ENCODE peak calls at places on chromosome 14, in five cellular contexts. One of them, this sample, is unnamed.

GRCh38 chr14:79511146-79511545 is 700.2 kb downstream of the DIO2 start:
- DNase-seq in left cardiac atrium: no peak
- DNase-seq in HS-5: no peak
- DNase-seq in stimulated activated CD4-positive, alpha-beta T cell treated with anti-CD3 and anti-CD28 coated beads, Interleukin-4, amount 100 ng/mL, for 48 hours: no peak
- DNase-seq in activated CD4-positive, CD25-positive, alpha-beta regulatory T cell treated with anti-CD3 and anti-CD28 coated beads, Interleukin-2, amount 50 U/mL, for 72 hours: no peak
- DNase-seq in this sample: no peak

GRCh38 chr14:80477388-80478160 is 266.3 kb upstream of the DIO2 start:
- DNase-seq in left cardiac atrium: no peak
- DNase-seq in HS-5: no peak
- DNase-seq in stimulated activated CD4-positive, alpha-beta T cell treated with anti-CD3 and anti-CD28 coated beads, Interleukin-4, amount 100 ng/mL, for 48 hours: no peak
- DNase-seq in activated CD4-positive, CD25-positive, alpha-beta regulatory T cell treated with anti-CD3 and anti-CD28 coated beads, Interleukin-2, amount 50 U/mL, for 72 hours: no peak
- DNase-seq in this sample: no peak

GRCh38 chr14:56322531-56322930 is 204.3 kb downstream of the PELI2 start:
- DNase-seq in left cardiac atrium: no peak
- DNase-seq in HS-5: no peak
- DNase-seq in stimulated activated CD4-positive, alpha-beta T cell treated with anti-CD3 and anti-CD28 coated beads, Interleukin-4, amount 100 ng/mL, for 48 hours: no peak
- DNase-seq in activated CD4-positive, CD25-positive, alpha-beta regulatory T cell treated with anti-CD3 and anti-CD28 coated beads, Interleukin-2, amount 50 U/mL, for 72 hours: no peak
- DNase-seq in this sample: no peak

GRCh38 chr14:64184103-64184729 is 110.0 kb downstream of the ESR2 start:
- DNase-seq in left cardiac atrium: no peak
- DNase-seq in HS-5: no peak
- DNase-seq in stimulated activated CD4-positive, alpha-beta T cell treated with anti-CD3 and anti-CD28 coated beads, Interleukin-4, amount 100 ng/mL, for 48 hours: no peak
- DNase-seq in activated CD4-positive, CD25-positive, alpha-beta regulatory T cell treated with anti-CD3 and anti-CD28 coated beads, Interleukin-2, amount 50 U/mL, for 72 hours: no peak
- DNase-seq in this sample: no peak

GRCh38 chr14:56046546-56046945 is 71.7 kb upstream of the PELI2 start:
- DNase-seq in left cardiac atrium: no peak
- DNase-seq in HS-5: no peak
- DNase-seq in stimulated activated CD4-positive, alpha-beta T cell treated with anti-CD3 and anti-CD28 coated beads, Interleukin-4, amount 100 ng/mL, for 48 hours: no peak
- DNase-seq in activated CD4-positive, CD25-positive, alpha-beta regulatory T cell treated with anti-CD3 and anti-CD28 coated beads, Interleukin-2, amount 50 U/mL, for 72 hours: no peak
- DNase-seq in this sample: no peak

GRCh38 chr14:64220466-64220865 is 73.7 kb downstream of the ESR2 start:
- DNase-seq in left cardiac atrium: peak
- DNase-seq in HS-5: no peak
- DNase-seq in stimulated activated CD4-positive, alpha-beta T cell treated with anti-CD3 and anti-CD28 coated beads, Interleukin-4, amount 100 ng/mL, for 48 hours: no peak
- DNase-seq in activated CD4-positive, CD25-positive, alpha-beta regulatory T cell treated with anti-CD3 and anti-CD28 coated beads, Interleukin-2, amount 50 U/mL, for 72 hours: no peak
- DNase-seq in this sample: no peak

GRCh38 chr14:53619625-53620324 is 336.9 kb downstream of the BMP4 start:
- DNase-seq in left cardiac atrium: no peak
- DNase-seq in HS-5: no peak
- DNase-seq in stimulated activated CD4-positive, alpha-beta T cell treated with anti-CD3 and anti-CD28 coated beads, Interleukin-4, amount 100 ng/mL, for 48 hours: no peak
- DNase-seq in activated CD4-positive, CD25-positive, alpha-beta regulatory T cell treated with anti-CD3 and anti-CD28 coated beads, Interleukin-2, amount 50 U/mL, for 72 hours: no peak
- DNase-seq in this sample: no peak

GRCh38 chr14:23580152-23580926 is 1.7 kb upstream of the JPH4 start:
- DNase-seq in left cardiac atrium: no peak
- DNase-seq in HS-5: no peak
- DNase-seq in stimulated activated CD4-positive, alpha-beta T cell treated with anti-CD3 and anti-CD28 coated beads, Interleukin-4, amount 100 ng/mL, for 48 hours: no peak
- DNase-seq in activated CD4-positive, CD25-positive, alpha-beta regulatory T cell treated with anti-CD3 and anti-CD28 coated beads, Interleukin-2, amount 50 U/mL, for 72 hours: no peak
- DNase-seq in this sample: no peak

GRCh38 chr14:32396874-32397273 is 67.8 kb downstream of the AKAP6 start:
- DNase-seq in left cardiac atrium: no peak
- DNase-seq in HS-5: no peak
- DNase-seq in stimulated activated CD4-positive, alpha-beta T cell treated with anti-CD3 and anti-CD28 coated beads, Interleukin-4, amount 100 ng/mL, for 48 hours: no peak
- DNase-seq in activated CD4-positive, CD25-positive, alpha-beta regulatory T cell treated with anti-CD3 and anti-CD28 coated beads, Interleukin-2, amount 50 U/mL, for 72 hours: no peak
- DNase-seq in this sample: no peak

GRCh38 chr14:95442016-95442632 is 74.3 kb downstream of the SYNE3 start:
- DNase-seq in left cardiac atrium: no peak
- DNase-seq in HS-5: no peak
- DNase-seq in stimulated activated CD4-positive, alpha-beta T cell treated with anti-CD3 and anti-CD28 coated beads, Interleukin-4, amount 100 ng/mL, for 48 hours: no peak
- DNase-seq in activated CD4-positive, CD25-positive, alpha-beta regulatory T cell treated with anti-CD3 and anti-CD28 coated beads, Interleukin-2, amount 50 U/mL, for 72 hours: no peak
- DNase-seq in this sample: no peak

GRCh38 chr14:74733241-74733640 is 20.3 kb downstream of the FCF1 start:
- DNase-seq in left cardiac atrium: no peak
- DNase-seq in HS-5: no peak
- DNase-seq in stimulated activated CD4-positive, alpha-beta T cell treated with anti-CD3 and anti-CD28 coated beads, Interleukin-4, amount 100 ng/mL, for 48 hours: no peak
- DNase-seq in activated CD4-positive, CD25-positive, alpha-beta regulatory T cell treated with anti-CD3 and anti-CD28 coated beads, Interleukin-2, amount 50 U/mL, for 72 hours: no peak
- DNase-seq in this sample: no peak

GRCh38 chr14:20489093-20489994 is 16.0 kb upstream of the RNASE10 start:
- DNase-seq in left cardiac atrium: no peak
- DNase-seq in HS-5: no peak
- DNase-seq in stimulated activated CD4-positive, alpha-beta T cell treated with anti-CD3 and anti-CD28 coated beads, Interleukin-4, amount 100 ng/mL, for 48 hours: no peak
- DNase-seq in activated CD4-positive, CD25-positive, alpha-beta regulatory T cell treated with anti-CD3 and anti-CD28 coated beads, Interleukin-2, amount 50 U/mL, for 72 hours: no peak
- DNase-seq in this sample: no peak

GRCh38 chr14:22393796-22394195 is 195.2 kb downstream of the DAD1 start:
- DNase-seq in left cardiac atrium: no peak
- DNase-seq in HS-5: no peak
- DNase-seq in stimulated activated CD4-positive, alpha-beta T cell treated with anti-CD3 and anti-CD28 coated beads, Interleukin-4, amount 100 ng/mL, for 48 hours: no peak
- DNase-seq in activated CD4-positive, CD25-positive, alpha-beta regulatory T cell treated with anti-CD3 and anti-CD28 coated beads, Interleukin-2, amount 50 U/mL, for 72 hours: no peak
- DNase-seq in this sample: no peak

GRCh38 chr14:61812347-61813100 is 50.3 kb downstream of the SNAPC1 start:
- DNase-seq in left cardiac atrium: peak
- DNase-seq in HS-5: no peak
- DNase-seq in stimulated activated CD4-positive, alpha-beta T cell treated with anti-CD3 and anti-CD28 coated beads, Interleukin-4, amount 100 ng/mL, for 48 hours: no peak
- DNase-seq in activated CD4-positive, CD25-positive, alpha-beta regulatory T cell treated with anti-CD3 and anti-CD28 coated beads, Interleukin-2, amount 50 U/mL, for 72 hours: no peak
- DNase-seq in this sample: no peak

GRCh38 chr14:24398943-24399801 is at the start of gene NYNRIN:
- DNase-seq in left cardiac atrium: peak
- DNase-seq in HS-5: no peak
- DNase-seq in stimulated activated CD4-positive, alpha-beta T cell treated with anti-CD3 and anti-CD28 coated beads, Interleukin-4, amount 100 ng/mL, for 48 hours: no peak
- DNase-seq in activated CD4-positive, CD25-positive, alpha-beta regulatory T cell treated with anti-CD3 and anti-CD28 coated beads, Interleukin-2, amount 50 U/mL, for 72 hours: no peak
- DNase-seq in this sample: peak

GRCh38 chr14:60650382-60650961 is 1.2 kb upstream of the SIX1 start:
- DNase-seq in left cardiac atrium: no peak
- DNase-seq in HS-5: no peak
- DNase-seq in stimulated activated CD4-positive, alpha-beta T cell treated with anti-CD3 and anti-CD28 coated beads, Interleukin-4, amount 100 ng/mL, for 48 hours: no peak
- DNase-seq in activated CD4-positive, CD25-positive, alpha-beta regulatory T cell treated with anti-CD3 and anti-CD28 coated beads, Interleukin-2, amount 50 U/mL, for 72 hours: no peak
- DNase-seq in this sample: no peak

This sample was measured in stimulated activated CD8-positive, alpha-beta memory T cell treated with anti-CD3 and anti-CD28 coated beads, Interleukin-4, amount 100 ng/mL, for 24 hours.